ENCODE peak calls at places on chromosomes 11 and 22, in four cellular contexts. T, V, O and X are unnamed samples.

GRCh38 chr11:27233654-27234042 is 129.4 kb downstream of the CCDC34 start:
- DNase-seq in T (no peak), V (no peak), O (no peak), X (no peak)

GRCh38 chr11:115869780-115870431 is 365.7 kb upstream of the CADM1 start:
- DNase-seq in T (peak; percentile 33), V (no peak), O (no peak), X (peak; percentile 16)

GRCh38 chr11:65571940-65572339 is 398 bp upstream of the FAM89B start:
- DNase-seq in T (peak; percentile 65), V (no peak), O (no peak), X (peak; percentile 57)

GRCh38 chr11:17988465-17988864 is 24.4 kb downstream of the SERGEF start:
- DNase-seq in T (no peak), V (no peak), O (no peak), X (no peak)

GRCh38 chr22:24444729-24445466 is 17.5 kb downstream of the ADORA2A start:
- DNase-seq in T (no peak), V (no peak), O (peak; percentile 38), X (no peak)

GRCh38 chr11:100876826-100877545 is 189.9 kb downstream of the ARHGAP42 start:
- DNase-seq in T (peak; percentile 70), V (no peak), O (no peak), X (peak; percentile 97)

GRCh38 chr11:69914286-69915150 is 95.3 kb upstream of the FGF3 start:
- DNase-seq in T (peak; percentile 25), V (peak; percentile 87), O (peak; percentile 33), X (no peak)

GRCh38 chr22:41302016-41302767 is 867 bp downstream of the ZC3H7B start:
- DNase-seq in T (no peak), V (no peak), O (no peak), X (no peak)

GRCh38 chr22:32780726-32781310 is 20.7 kb upstream of the TIMP3 start:
- DNase-seq in T (no peak), V (no peak), O (no peak), X (no peak)

GRCh38 chr22:24433868-24434471 is 6.6 kb downstream of the ADORA2A start:
- DNase-seq in T (peak; percentile 37), V (no peak), O (no peak), X (peak; percentile 69)

GRCh38 chr11:64687641-64688533 is 35.1 kb downstream of the NRXN2 start:
- DNase-seq in T (no peak), V (no peak), O (no peak), X (no peak)

GRCh38 chr11:42972741-42973140 is 339.1 kb upstream of the API5 start:
- DNase-seq in T (no peak), V (no peak), O (no peak), X (no peak)

GRCh38 chr11:518463-519202 is 11.6 kb upstream of the RNH1 start:
- DNase-seq in T (peak; percentile 93), V (peak; percentile 96), O (peak; percentile 92), X (peak; percentile 92)

GRCh38 chr22:27602390-27602789 is 199.2 kb downstream of the MN1 start:
- DNase-seq in T (no peak), V (no peak), O (no peak), X (no peak)

GRCh38 chr11:69301033-69301490 is 7.1 kb downstream of the MYEOV start:
- DNase-seq in T (no peak), V (no peak), O (no peak), X (no peak)

GRCh38 chr11:126564588-126564987 is 209.1 kb downstream of the ST3GAL4 start:
- DNase-seq in T (no peak), V (no peak), O (no peak), X (no peak)

GRCh38 chr11:13278620-13279486 is 1.3 kb downstream of the BMAL1 start:
- DNase-seq in T (no peak), V (no peak), O (no peak), X (no peak)